ENCODE peak calls at places on chromosomes 1 and 21, in six cellular contexts. R is A549, C is IMR-90, H is GM12878, B is K562, W is HepG2. A is an unnamed sample.

GRCh38 chr1:248857749-248858095 is 1.2 kb downstream of the ZNF692 start:
- DNase-seq in H (no peak), B (no peak), W (no peak), R (no peak), C (no peak), A (no peak)

GRCh38 chr21:36045993-36046392 is 14.3 kb downstream of the SETD4 start:
- DNase-seq in W (no peak), H (no peak), R (no peak), B (no peak), C (peak; percentile 11), A (no peak)

GRCh38 chr1:54323324-54323739 is 82.9 kb downstream of the SSBP3 start:
- DNase-seq in W (peak; percentile 64), C (no peak), H (no peak), B (no peak), R (no peak), A (no peak)

GRCh38 chr1:247400685-247401084 is 15.3 kb upstream of the NLRP3 start:
- DNase-seq in B (no peak), H (no peak), C (no peak), R (no peak), W (no peak), A (no peak)

GRCh38 chr1:155175927-155176371 is 2.3 kb downstream of the TRIM46 start:
- DNase-seq in B (no peak), R (no peak), H (no peak), C (no peak), W (no peak), A (no peak)

GRCh38 chr1:175169305-175170018 is 23.1 kb downstream of the KIAA0040 start:
- DNase-seq in B (no peak), H (no peak), R (no peak), C (no peak), W (no peak), A (no peak)

GRCh38 chr1:9891207-9891606 is 18.9 kb downstream of the CTNNBIP1 start:
- DNase-seq in W (no peak), R (no peak), H (no peak), C (peak; percentile 26), B (no peak), A (no peak)

GRCh38 chr1:15942661-15943514 is 33.0 kb downstream of the ZBTB17 start:
- DNase-seq in B (no peak), C (no peak), R (no peak), W (no peak), H (no peak), A (no peak)

GRCh38 chr1:237891266-237891665 is 544 bp upstream of the ZP4 start:
- DNase-seq in C (no peak), R (no peak), W (no peak), B (no peak), H (no peak), A (no peak)

GRCh38 chr1:212045981-212046380 is 10.4 kb downstream of the DTL start:
- DNase-seq in C (peak; percentile 40), W (no peak), H (no peak), B (no peak), R (no peak), A (no peak)

GRCh38 chr1:30536530-30536929 is 186.9 kb downstream of the MATN1 start:
- DNase-seq in H (no peak), B (no peak), R (no peak), C (no peak), W (no peak), A (no peak)

GRCh38 chr1:177632923-177633322 is 336.9 kb downstream of the SEC16B start:
- DNase-seq in C (no peak), W (no peak), H (no peak), B (no peak), R (no peak), A (no peak)

GRCh38 chr1:44507490-44508396 is 102.7 kb downstream of the RNF220 start:
- DNase-seq in W (no peak), C (no peak), B (no peak), R (no peak), H (no peak), A (no peak)

GRCh38 chr21:44024895-44025353 is 12.8 kb downstream of the TRAPPC10 start:
- DNase-seq in R (no peak), H (no peak), W (no peak), C (peak; percentile 67), B (no peak), A (peak; percentile 65)

GRCh38 chr21:43864806-43865470 is at the start of gene AGPAT3:
- DNase-seq in C (no peak), W (no peak), H (no peak), R (no peak), B (peak; percentile 92), A (peak; percentile 59)

GRCh38 chr1:203649551-203650011 is 22.9 kb downstream of the ATP2B4 start:
- DNase-seq in B (no peak), R (no peak), W (no peak), H (no peak), C (no peak), A (no peak)

DNA sequence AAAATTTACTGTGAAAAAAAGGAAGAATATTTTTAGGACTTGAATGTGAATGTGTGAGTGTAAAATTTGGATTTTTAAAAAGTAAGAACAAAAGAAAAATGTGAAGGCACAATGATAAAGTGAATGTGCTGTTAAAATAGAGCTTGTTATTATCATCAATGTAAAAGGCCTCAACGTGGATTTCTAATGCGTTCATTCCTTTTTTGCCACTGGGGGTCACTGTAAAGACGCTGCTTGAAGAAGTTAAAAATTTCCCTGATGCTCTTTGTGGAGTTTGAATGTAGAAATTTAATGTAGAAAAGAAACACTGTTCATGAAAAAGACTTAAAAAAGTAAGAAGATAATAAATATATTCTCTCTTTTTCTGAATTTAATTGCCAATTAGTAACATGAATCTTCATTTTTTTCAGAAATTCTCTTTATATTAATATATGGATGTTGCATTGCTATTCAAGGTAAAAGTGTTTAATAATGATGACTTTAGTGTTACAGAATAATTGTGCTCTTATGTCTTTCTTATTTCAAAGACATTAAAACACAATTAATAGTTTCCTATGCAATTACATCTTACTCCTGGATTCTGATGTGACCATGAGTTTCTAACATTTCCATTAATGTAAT is 161.5 kb downstream of the DNM3 start:
- DNase-seq in W (peak; percentile 37), B (peak; percentile 14), C (peak; percentile 73), H (peak; percentile 28), R (peak; percentile 10), A (peak; percentile 36)
- TF ChIP-seq BHLHE40 in W (no peak), B (no peak), C (no peak), H (no peak), R (no peak), A (no peak)

DNA sequence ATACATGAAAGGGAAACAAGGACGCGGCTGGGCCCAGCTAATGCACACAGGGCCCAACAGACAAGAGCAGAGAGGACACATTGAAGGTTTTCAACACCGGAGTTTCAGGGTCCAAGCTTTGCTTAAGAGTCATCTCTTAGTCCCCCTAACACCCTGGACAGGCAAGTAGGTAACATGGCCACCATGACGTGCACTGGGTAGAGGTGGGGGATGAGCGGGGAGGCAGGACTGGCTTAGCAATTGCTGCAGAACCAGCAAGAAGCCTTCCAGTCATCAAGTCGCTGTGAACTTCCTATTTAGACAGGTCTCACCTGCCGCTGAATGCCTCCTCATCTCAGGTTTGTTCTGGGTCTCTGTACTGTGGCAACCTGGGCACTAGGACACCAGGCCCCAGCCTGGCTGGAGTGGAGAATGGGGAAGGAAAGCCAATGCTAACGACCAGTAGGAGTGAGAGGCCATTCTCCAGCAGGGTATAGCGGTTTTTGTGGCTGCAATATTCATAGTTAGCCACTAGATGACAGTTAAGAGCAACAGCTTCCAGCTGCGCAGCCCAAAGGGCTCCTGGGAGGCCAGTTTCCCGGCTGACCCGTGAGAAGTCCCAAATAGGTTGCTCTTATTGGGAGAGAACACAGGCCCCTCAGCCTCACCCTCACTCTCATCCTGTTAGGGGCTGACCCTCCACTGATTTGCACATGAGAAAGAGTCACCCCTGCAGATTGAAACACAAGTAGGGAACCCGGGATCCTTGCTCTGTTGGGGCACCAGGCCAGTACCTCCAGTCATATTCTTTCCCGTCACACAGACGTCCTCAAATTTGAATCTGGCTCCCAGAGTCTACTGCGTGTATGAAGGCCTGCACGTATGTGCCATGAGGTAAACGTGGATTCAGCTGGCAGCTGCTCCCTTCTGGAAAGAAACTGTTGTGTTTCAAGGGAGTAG is 6.0 kb upstream of the PIGC start:
- DNase-seq in R (peak; percentile 70), C (peak; percentile 51), B (peak; percentile 83), W (peak; percentile 85), H (no peak), A (peak; percentile 78)
- TF ChIP-seq BHLHE40 in R (no peak), C (no peak), B (no peak), W (no peak), H (no peak), A (no peak)

GRCh38 chr1:98059616-98060015 is 138.8 kb upstream of the DPYD start:
- DNase-seq in W (no peak), C (peak; percentile 57), H (no peak), R (no peak), B (no peak), A (no peak)
- TF ChIP-seq BHLHE40 in W (no peak), C (no peak), H (no peak), R (no peak), B (no peak), A (no peak)

DNA sequence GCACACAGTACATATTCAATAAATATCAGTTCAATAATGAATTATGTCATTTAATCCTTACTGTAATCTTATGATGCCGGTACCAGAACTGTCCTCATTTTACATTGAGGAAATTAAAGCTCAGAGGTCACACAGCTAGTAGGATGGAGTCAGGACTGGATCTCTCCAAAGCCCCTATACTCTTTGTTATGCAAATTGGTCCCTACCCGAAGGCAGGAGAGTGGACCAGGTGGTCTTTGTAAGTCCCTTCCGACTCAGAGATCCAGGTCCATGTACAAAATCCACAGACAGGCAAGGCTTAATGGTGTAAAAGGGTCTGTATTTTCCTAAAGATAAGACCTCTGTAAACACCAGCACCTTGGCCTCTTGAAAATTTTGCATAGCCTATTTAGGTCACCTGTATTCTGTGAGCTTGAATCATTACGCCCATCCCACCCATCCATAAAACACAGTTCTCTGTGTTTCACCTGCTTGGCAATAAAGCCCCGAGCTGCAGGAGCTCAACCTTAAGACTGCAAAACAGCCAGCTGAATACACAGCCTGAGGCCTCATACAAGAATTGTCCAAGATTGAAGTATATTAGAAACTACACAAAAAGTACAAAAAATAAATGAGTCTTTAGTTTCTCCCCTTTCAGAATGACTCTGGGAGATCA is 41.7 kb downstream of the PLXNA2 start:
- DNase-seq in R (no peak), W (no peak), H (no peak), C (no peak), B (no peak), A (no peak)
- TF ChIP-seq BHLHE40 in R (no peak), W (no peak), H (no peak), C (no peak), B (no peak), A (no peak)

A was measured in HEK293T.